ENCODE peak calls at places on chromosomes 6 and 20, in six cellular contexts. One of them, this sample, is unnamed.

GRCh38 chr20:62980380-62980960 is 26.3 kb downstream of the BHLHE23 start:
- DNase-seq in AG09319: no peak
- DNase-seq in ELF-1: no peak
- DNase-seq in effector CD4-positive, alpha-beta T cell: no peak
- DNase-seq in T follicular helper cell: no peak
- DNase-seq in C1 segment of cervical spinal cord: no peak
- DNase-seq in this sample: no peak

GRCh38 chr6:33691456-33692077 is 19.9 kb downstream of the UQCC2 start:
- DNase-seq in T follicular helper cell: no peak
- DNase-seq in AG09319: no peak
- DNase-seq in effector CD4-positive, alpha-beta T cell: no peak
- DNase-seq in ELF-1: no peak
- DNase-seq in C1 segment of cervical spinal cord: no peak
- DNase-seq in this sample: no peak

GRCh38 chr6:130033999-130034814 is 15.8 kb downstream of the L3MBTL3 start:
- DNase-seq in T follicular helper cell: no peak
- DNase-seq in effector CD4-positive, alpha-beta T cell: no peak
- DNase-seq in C1 segment of cervical spinal cord: no peak
- DNase-seq in AG09319: no peak
- DNase-seq in ELF-1: no peak
- DNase-seq in this sample: no peak

GRCh38 chr6:97669191-97669651 is 386.2 kb upstream of the MMS22L start:
- DNase-seq in C1 segment of cervical spinal cord: no peak
- DNase-seq in T follicular helper cell: no peak
- DNase-seq in effector CD4-positive, alpha-beta T cell: no peak
- DNase-seq in AG09319: no peak
- DNase-seq in ELF-1: peak; percentile 58
- DNase-seq in this sample: peak; percentile 79

GRCh38 chr6:25202505-25202904 is 76.7 kb upstream of the CARMIL1 start:
- DNase-seq in ELF-1: no peak
- DNase-seq in C1 segment of cervical spinal cord: no peak
- DNase-seq in AG09319: no peak
- DNase-seq in effector CD4-positive, alpha-beta T cell: no peak
- DNase-seq in T follicular helper cell: no peak
- DNase-seq in this sample: no peak

GRCh38 chr6:112665114-112665513 is 318.0 kb downstream of the RFPL4B start:
- DNase-seq in T follicular helper cell: no peak
- DNase-seq in effector CD4-positive, alpha-beta T cell: no peak
- DNase-seq in AG09319: no peak
- DNase-seq in ELF-1: no peak
- DNase-seq in C1 segment of cervical spinal cord: no peak
- DNase-seq in this sample: no peak

GRCh38 chr6:150293423-150294280 is 75.2 kb upstream of the IYD start:
- DNase-seq in ELF-1: no peak
- DNase-seq in AG09319: no peak
- DNase-seq in C1 segment of cervical spinal cord: no peak
- DNase-seq in T follicular helper cell: no peak
- DNase-seq in effector CD4-positive, alpha-beta T cell: no peak
- DNase-seq in this sample: no peak

GRCh38 chr20:34473262-34473883 is 42.8 kb upstream of the DYNLRB1 start:
- DNase-seq in ELF-1: peak; percentile 17
- DNase-seq in C1 segment of cervical spinal cord: no peak
- DNase-seq in effector CD4-positive, alpha-beta T cell: no peak
- DNase-seq in AG09319: no peak
- DNase-seq in T follicular helper cell: no peak
- DNase-seq in this sample: peak; percentile 48

GRCh38 chr6:159762681-159763293 is 942 bp downstream of the ACAT2 start:
- DNase-seq in C1 segment of cervical spinal cord: no peak
- DNase-seq in effector CD4-positive, alpha-beta T cell: no peak
- DNase-seq in AG09319: no peak
- DNase-seq in ELF-1: no peak
- DNase-seq in T follicular helper cell: peak; percentile 12
- DNase-seq in this sample: peak; percentile 26

GRCh38 chr6:35463292-35463691 is 4.9 kb upstream of the RPL10A start:
- DNase-seq in effector CD4-positive, alpha-beta T cell: no peak
- DNase-seq in ELF-1: no peak
- DNase-seq in AG09319: no peak
- DNase-seq in T follicular helper cell: no peak
- DNase-seq in C1 segment of cervical spinal cord: no peak
- DNase-seq in this sample: no peak

GRCh38 chr6:45812937-45813336 is 202.7 kb downstream of the CLIC5 start:
- DNase-seq in AG09319: no peak
- DNase-seq in ELF-1: no peak
- DNase-seq in C1 segment of cervical spinal cord: no peak
- DNase-seq in T follicular helper cell: no peak
- DNase-seq in effector CD4-positive, alpha-beta T cell: no peak
- DNase-seq in this sample: no peak

GRCh38 chr20:58069207-58069606 is 159.2 kb downstream of the ANKRD60 start:
- DNase-seq in T follicular helper cell: no peak
- DNase-seq in ELF-1: no peak
- DNase-seq in effector CD4-positive, alpha-beta T cell: no peak
- DNase-seq in C1 segment of cervical spinal cord: no peak
- DNase-seq in AG09319: no peak
- DNase-seq in this sample: no peak

GRCh38 chr6:7561153-7561964 is 19.9 kb downstream of the DSP start:
- DNase-seq in T follicular helper cell: no peak
- DNase-seq in effector CD4-positive, alpha-beta T cell: no peak
- DNase-seq in AG09319: no peak
- DNase-seq in ELF-1: peak; percentile 52
- DNase-seq in C1 segment of cervical spinal cord: no peak
- DNase-seq in this sample: peak; percentile 65

GRCh38 chr6:34497411-34497810 is 31.5 kb downstream of the PACSIN1 start:
- DNase-seq in AG09319: no peak
- DNase-seq in effector CD4-positive, alpha-beta T cell: no peak
- DNase-seq in ELF-1: peak; percentile 55
- DNase-seq in C1 segment of cervical spinal cord: no peak
- DNase-seq in T follicular helper cell: no peak
- DNase-seq in this sample: no peak

GRCh38 chr6:130457605-130458004 is 91.8 kb downstream of the TMEM200A start:
- DNase-seq in ELF-1: no peak
- DNase-seq in AG09319: peak; percentile 20
- DNase-seq in C1 segment of cervical spinal cord: no peak
- DNase-seq in T follicular helper cell: no peak
- DNase-seq in effector CD4-positive, alpha-beta T cell: no peak
- DNase-seq in this sample: no peak

GRCh38 chr6:158057213-158057987 is 75.7 kb downstream of the SYNJ2 start:
- DNase-seq in C1 segment of cervical spinal cord: no peak
- DNase-seq in AG09319: peak; percentile 64
- DNase-seq in effector CD4-positive, alpha-beta T cell: no peak
- DNase-seq in T follicular helper cell: no peak
- DNase-seq in ELF-1: no peak
- DNase-seq in this sample: no peak

GRCh38 chr6:130482645-130483390 is 117.0 kb downstream of the TMEM200A start:
- DNase-seq in T follicular helper cell: no peak
- DNase-seq in C1 segment of cervical spinal cord: no peak
- DNase-seq in effector CD4-positive, alpha-beta T cell: no peak
- DNase-seq in ELF-1: no peak
- DNase-seq in AG09319: peak; percentile 24
- DNase-seq in this sample: no peak

GRCh38 chr20:16865406-16865805 is 117.2 kb downstream of the OTOR start:
- DNase-seq in T follicular helper cell: no peak
- DNase-seq in effector CD4-positive, alpha-beta T cell: no peak
- DNase-seq in ELF-1: no peak
- DNase-seq in C1 segment of cervical spinal cord: no peak
- DNase-seq in AG09319: no peak
- DNase-seq in this sample: peak; percentile 18

GRCh38 chr20:54585222-54585621 is 109.8 kb downstream of the DOK5 start:
- DNase-seq in ELF-1: no peak
- DNase-seq in AG09319: no peak
- DNase-seq in effector CD4-positive, alpha-beta T cell: no peak
- DNase-seq in C1 segment of cervical spinal cord: no peak
- DNase-seq in T follicular helper cell: no peak
- DNase-seq in this sample: peak; percentile 9

GRCh38 chr6:43505718-43506117 is 4.4 kb downstream of the LRRC73 start:
- DNase-seq in ELF-1: no peak
- DNase-seq in T follicular helper cell: no peak
- DNase-seq in C1 segment of cervical spinal cord: no peak
- DNase-seq in AG09319: no peak
- DNase-seq in effector CD4-positive, alpha-beta T cell: no peak
- DNase-seq in this sample: no peak

GRCh38 chr6:154462425-154462824 is 48.1 kb downstream of the CNKSR3 start:
- DNase-seq in AG09319: no peak
- DNase-seq in T follicular helper cell: no peak
- DNase-seq in C1 segment of cervical spinal cord: no peak
- DNase-seq in ELF-1: no peak
- DNase-seq in effector CD4-positive, alpha-beta T cell: no peak
- DNase-seq in this sample: no peak

GRCh38 chr6:11648889-11649288 is 111.3 kb downstream of the TMEM170B start:
- DNase-seq in T follicular helper cell: no peak
- DNase-seq in ELF-1: no peak
- DNase-seq in effector CD4-positive, alpha-beta T cell: no peak
- DNase-seq in AG09319: no peak
- DNase-seq in C1 segment of cervical spinal cord: no peak
- DNase-seq in this sample: no peak

GRCh38 chr20:63572788-63573738 is 976 bp downstream of the HELZ2 start:
- DNase-seq in AG09319: no peak
- DNase-seq in ELF-1: no peak
- DNase-seq in effector CD4-positive, alpha-beta T cell: no peak
- DNase-seq in C1 segment of cervical spinal cord: no peak
- DNase-seq in T follicular helper cell: no peak
- DNase-seq in this sample: no peak

GRCh38 chr6:31794294-31794865 is 1.2 kb downstream of the VARS1 start:
- DNase-seq in AG09319: no peak
- DNase-seq in ELF-1: peak; percentile 37
- DNase-seq in effector CD4-positive, alpha-beta T cell: no peak
- DNase-seq in C1 segment of cervical spinal cord: no peak
- DNase-seq in T follicular helper cell: no peak
- DNase-seq in this sample: peak; percentile 63

GRCh38 chr6:34152042-34152524 is 6.2 kb upstream of the GRM4 start:
- DNase-seq in ELF-1: no peak
- DNase-seq in T follicular helper cell: no peak
- DNase-seq in effector CD4-positive, alpha-beta T cell: no peak
- DNase-seq in AG09319: no peak
- DNase-seq in C1 segment of cervical spinal cord: no peak
- DNase-seq in this sample: no peak

GRCh38 chr6:106128981-106129761 is 43.0 kb downstream of the PRDM1 start:
- DNase-seq in C1 segment of cervical spinal cord: no peak
- DNase-seq in T follicular helper cell: no peak
- DNase-seq in AG09319: peak; percentile 86
- DNase-seq in ELF-1: no peak
- DNase-seq in effector CD4-positive, alpha-beta T cell: no peak
- DNase-seq in this sample: no peak

GRCh38 chr20:62171245-62171644 is 11.6 kb upstream of the MTG2 start:
- DNase-seq in AG09319: no peak
- DNase-seq in C1 segment of cervical spinal cord: no peak
- DNase-seq in T follicular helper cell: no peak
- DNase-seq in ELF-1: no peak
- DNase-seq in effector CD4-positive, alpha-beta T cell: no peak
- DNase-seq in this sample: no peak

GRCh38 chr6:41439524-41440418 is 104.4 kb downstream of the NCR2 start:
- DNase-seq in AG09319: no peak
- DNase-seq in T follicular helper cell: no peak
- DNase-seq in C1 segment of cervical spinal cord: no peak
- DNase-seq in effector CD4-positive, alpha-beta T cell: no peak
- DNase-seq in ELF-1: no peak
- DNase-seq in this sample: no peak

GRCh38 chr6:89637960-89638319 is 607 bp downstream of the LYRM2 start:
- DNase-seq in effector CD4-positive, alpha-beta T cell: no peak
- DNase-seq in AG09319: no peak
- DNase-seq in ELF-1: no peak
- DNase-seq in T follicular helper cell: no peak
- DNase-seq in C1 segment of cervical spinal cord: no peak
- DNase-seq in this sample: no peak

GRCh38 chr6:154511735-154512097 is 1.2 kb upstream of the CNKSR3 start:
- DNase-seq in AG09319: no peak
- DNase-seq in C1 segment of cervical spinal cord: no peak
- DNase-seq in effector CD4-positive, alpha-beta T cell: no peak
- DNase-seq in ELF-1: no peak
- DNase-seq in T follicular helper cell: no peak
- DNase-seq in this sample: no peak

GRCh38 chr6:17103715-17104114 is 1.9 kb downstream of the STMND1 start:
- DNase-seq in effector CD4-positive, alpha-beta T cell: no peak
- DNase-seq in AG09319: no peak
- DNase-seq in C1 segment of cervical spinal cord: no peak
- DNase-seq in ELF-1: no peak
- DNase-seq in T follicular helper cell: no peak
- DNase-seq in this sample: no peak